ENCODE peak calls at places on chromosomes 12 and 14, in nine cellular contexts. S, M, D, P, U, I, L, H and Z are unnamed samples.

GRCh38 chr14:100622708-100623485 is 35.7 kb upstream of the BEGAIN start:
- DNase-seq in S (no peak), M (no peak), D (no peak), P (no peak), U (no peak), I (no peak), L (no peak), H (no peak), Z (no peak)

GRCh38 chr12:1859643-1860042 is 39.3 kb downstream of the LRTM2 start:
- DNase-seq in S (no peak), M (no peak), D (no peak), P (no peak), U (peak), I (no peak), L (peak), H (no peak), Z (no peak)

GRCh38 chr12:13471471-13471870 is 274.9 kb downstream of the EMP1 start:
- DNase-seq in S (no peak), M (no peak), D (no peak), P (no peak), U (no peak), I (no peak), L (no peak), H (no peak), Z (no peak)

GRCh38 chr12:570949-571794 is 92.1 kb downstream of the NINJ2 start:
- DNase-seq in S (peak), M (peak), D (peak), P (peak), U (peak), I (peak), L (peak), H (peak), Z (no peak)

GRCh38 chr12:101713059-101713682 is 15.7 kb downstream of the CHPT1 start:
- DNase-seq in S (no peak), M (no peak), D (peak), P (peak), U (no peak), I (peak), L (peak), H (peak), Z (no peak)

GRCh38 chr14:105155681-105156413 is 12.7 kb downstream of the JAG2 start:
- DNase-seq in S (no peak), M (no peak), D (no peak), P (no peak), U (no peak), I (no peak), L (no peak), H (no peak), Z (no peak)

GRCh38 chr14:89359477-89360222 is 57.4 kb downstream of the FOXN3 start:
- DNase-seq in S (no peak), M (no peak), D (no peak), P (peak), U (peak), I (peak), L (peak), H (no peak), Z (no peak)

GRCh38 chr14:54901380-54902142 is 1.1 kb downstream of the GCH1 start:
- DNase-seq in S (no peak), M (no peak), D (peak), P (no peak), U (peak), I (no peak), L (no peak), H (no peak), Z (peak)

GRCh38 chr14:104805326-104805678 is 4.4 kb downstream of the ZBTB42 start:
- DNase-seq in S (no peak), M (peak), D (no peak), P (no peak), U (peak), I (peak), L (peak), H (no peak), Z (no peak)

GRCh38 chr12:104488383-104488782 is 31.6 kb downstream of the CHST11 start:
- DNase-seq in S (no peak), M (no peak), D (no peak), P (no peak), U (no peak), I (no peak), L (no peak), H (no peak), Z (no peak)

GRCh38 chr12:104494137-104494815 is 37.5 kb downstream of the CHST11 start:
- DNase-seq in S (no peak), M (no peak), D (no peak), P (no peak), U (peak), I (peak), L (peak), H (no peak), Z (peak)

GRCh38 chr12:104490221-104490620 is 33.5 kb downstream of the CHST11 start:
- DNase-seq in S (no peak), M (no peak), D (no peak), P (no peak), U (no peak), I (no peak), L (no peak), H (no peak), Z (no peak)

GRCh38 chr12:104493504-104493903 is 36.8 kb downstream of the CHST11 start:
- DNase-seq in S (no peak), M (no peak), D (no peak), P (no peak), U (peak), I (no peak), L (no peak), H (no peak), Z (no peak)

DNA sequence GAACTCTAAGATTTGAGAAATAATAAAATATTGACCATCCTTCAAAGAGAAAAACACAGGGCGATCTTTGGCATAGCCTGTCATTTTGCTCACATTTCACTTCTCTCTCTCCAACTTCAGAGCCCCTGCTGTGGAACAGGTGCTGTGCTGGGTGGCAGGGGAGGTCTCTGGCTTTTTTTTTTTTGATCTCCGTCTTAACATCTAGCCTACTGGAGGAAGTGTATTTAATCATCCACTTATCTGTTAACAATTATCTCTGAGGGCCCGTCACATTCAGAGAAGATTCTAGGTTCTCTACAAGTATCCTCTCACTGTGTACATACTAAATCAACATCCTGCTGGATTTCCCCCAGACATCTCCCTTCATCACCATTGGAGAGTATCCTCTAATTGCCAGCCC is 34.1 kb downstream of the CHST11 start:
- DNase-seq in S (no peak), M (no peak), D (no peak), P (no peak), U (no peak), I (no peak), L (no peak), H (no peak), Z (no peak)
- H3K4me3 ChIP-seq in S (no peak), M (no peak), D (no peak), P (no peak), U (no peak), I (no peak), L (no peak), H (no peak), Z (no peak)

GRCh38 chr12:132188451-132189298 is 44.4 kb downstream of the NOC4L start:
- DNase-seq in S (no peak), M (no peak), D (no peak), P (no peak), U (no peak), I (no peak), L (no peak), H (no peak), Z (no peak)
- H3K4me3 ChIP-seq in S (peak), M (peak), D (peak), P (no peak), U (peak), I (peak), L (peak), H (peak), Z (peak)

DNA sequence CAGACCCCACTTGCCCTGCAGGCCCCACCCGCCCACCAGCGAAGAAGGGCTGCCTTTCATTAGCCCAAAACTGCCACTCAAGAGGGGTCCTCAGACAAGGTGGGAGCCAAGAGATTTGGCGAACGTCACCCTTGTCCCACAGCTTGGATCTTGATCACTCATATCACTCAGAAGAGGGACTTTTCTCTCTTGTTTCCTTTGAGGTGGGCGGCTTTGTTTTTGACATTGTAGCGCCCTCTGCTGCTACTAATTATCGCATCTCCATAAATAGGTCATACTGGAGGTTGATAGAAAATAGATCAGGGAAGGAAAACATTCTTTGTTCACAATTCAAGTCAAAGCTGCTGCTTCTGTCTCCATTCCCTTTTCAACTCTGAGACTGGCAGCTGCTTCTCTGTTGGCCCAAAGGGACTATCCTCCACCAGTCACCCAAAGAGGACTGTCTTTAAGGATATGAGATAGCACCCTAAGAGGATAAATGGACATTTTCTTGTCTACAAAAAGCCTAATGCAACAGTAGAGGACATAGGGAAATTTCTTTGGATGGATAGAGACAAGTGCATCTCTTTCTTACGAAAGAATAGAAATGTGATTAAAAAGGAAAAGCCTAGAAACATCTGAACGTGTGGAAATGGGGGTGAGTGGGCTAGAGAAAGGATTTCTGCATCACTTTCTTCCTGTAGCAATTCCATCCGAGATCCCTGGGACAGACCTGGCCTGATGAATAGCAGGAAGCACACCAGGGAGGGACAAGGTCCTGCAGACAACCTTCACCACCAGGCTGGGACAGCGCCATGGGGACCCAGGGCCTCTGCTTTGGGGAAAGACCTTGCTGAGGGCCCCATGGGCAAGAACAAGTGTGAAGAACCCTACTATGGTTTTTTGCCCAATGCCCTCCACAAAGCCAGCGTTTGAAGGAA is 115.8 kb downstream of the DAD1 start:
- DNase-seq in S (peak), M (peak), D (peak), P (no peak), U (peak), I (no peak), L (peak), H (peak), Z (peak)
- H3K4me3 ChIP-seq in S (no peak), M (no peak), D (no peak), P (no peak), U (no peak), I (no peak), L (no peak), H (no peak), Z (no peak)

GRCh38 chr14:37598973-37599526 is 3.6 kb downstream of the TTC6 start:
- DNase-seq in S (no peak), M (no peak), D (peak), P (no peak), U (no peak), I (no peak), L (no peak), H (no peak), Z (no peak)
- H3K4me3 ChIP-seq in S (peak), M (no peak), D (peak), P (no peak), U (peak), I (no peak), L (no peak), H (peak), Z (no peak)

DNA sequence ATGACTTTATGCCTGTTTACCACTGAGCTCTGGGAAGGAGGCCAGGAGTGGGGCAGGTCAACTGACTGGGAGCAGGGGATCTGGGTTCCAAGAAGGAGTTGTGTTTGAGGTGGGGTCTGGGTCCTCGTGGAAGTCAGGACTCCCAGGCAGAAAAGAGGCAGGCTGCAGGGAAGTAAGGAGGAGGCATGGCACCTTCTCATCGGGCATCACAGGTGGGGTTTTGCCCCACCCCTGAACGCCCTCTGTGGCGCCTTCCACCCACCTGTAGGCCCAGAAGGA is 386 bp downstream of the LTB4R2 start:
- DNase-seq in S (no peak), M (no peak), D (no peak), P (no peak), U (no peak), I (peak), L (no peak), H (peak), Z (no peak)
- H3K4me3 ChIP-seq in S (peak), M (peak), D (no peak), P (no peak), U (peak), I (peak), L (no peak), H (peak), Z (peak)

GRCh38 chr12:6826734-6827436 is 1.3 kb upstream of the P3H3 start:
- DNase-seq in S (no peak), M (no peak), D (no peak), P (no peak), U (no peak), I (peak), L (no peak), H (no peak), Z (no peak)
- H3K4me3 ChIP-seq in S (no peak), M (peak), D (peak), P (no peak), U (peak), I (no peak), L (no peak), H (no peak), Z (no peak)

DNA sequence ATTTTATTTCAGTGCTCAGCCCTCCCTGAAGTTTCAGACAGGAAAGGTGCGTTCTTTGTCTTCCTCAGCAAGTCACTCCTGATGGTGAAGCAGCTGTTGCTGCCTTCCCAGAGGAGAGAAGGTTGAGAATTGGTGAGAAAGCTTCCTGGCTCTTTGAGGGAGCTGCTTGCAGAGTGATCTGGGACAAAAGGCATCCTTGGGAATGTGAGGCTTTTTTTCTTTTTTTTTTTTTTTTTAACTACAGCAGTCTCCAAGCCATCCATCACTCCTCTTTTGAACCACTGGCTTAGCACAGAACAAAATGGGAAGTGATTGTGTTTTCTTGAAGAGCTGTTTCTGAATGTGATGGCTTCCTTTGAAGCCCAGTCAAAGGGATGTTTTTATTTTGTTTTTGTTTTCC is 120.3 kb upstream of the LRIG3 start:
- DNase-seq in S (no peak), M (peak), D (peak), P (no peak), U (peak), I (no peak), L (peak), H (no peak), Z (no peak)
- H3K4me3 ChIP-seq in S (no peak), M (peak), D (no peak), P (no peak), U (peak), I (no peak), L (no peak), H (no peak), Z (no peak)

GRCh38 chr12:34347367-34347766 is 325.1 kb downstream of the ALG10 start:
- DNase-seq in S (no peak), M (no peak), D (no peak), P (no peak), U (no peak), I (no peak), L (no peak), H (no peak), Z (no peak)
- H3K4me3 ChIP-seq in S (no peak), M (no peak), D (no peak), P (no peak), U (no peak), I (no peak), L (no peak), H (no peak), Z (no peak)